ENCODE peak calls at places on chromosomes 5 and 9, in seven cellular contexts. Q is PC-9, H is ovary, X is left lung, Z is PC-3, G is IMR-90, F is tibial nerve. B is an unnamed sample.

GRCh38 chr5:8349855-8350254 is 480.9 kb downstream of the MTRR start:
- DNase-seq in Z (no peak), X (no peak), Q (no peak), H (no peak), F (no peak), G (no peak), B (no peak)

GRCh38 chr5:22938373-22938772 is 85.2 kb upstream of the CDH12 start:
- DNase-seq in H (no peak), Z (peak), G (no peak), F (no peak), X (no peak), Q (no peak), B (no peak)

GRCh38 chr5:5483350-5483749 is 60.9 kb downstream of the ICE1 start:
- DNase-seq in G (no peak), F (no peak), Q (no peak), X (no peak), Z (no peak), H (no peak), B (no peak)

GRCh38 chr9:1411826-1412225 is 361.7 kb downstream of the DMRT2 start:
- DNase-seq in X (no peak), H (no peak), F (no peak), Z (no peak), G (no peak), Q (no peak), B (no peak)

GRCh38 chr9:34974664-34975063 is 14.9 kb upstream of the DNAJB5 start:
- DNase-seq in F (no peak), Z (no peak), H (no peak), X (no peak), G (no peak), Q (no peak), B (no peak)

GRCh38 chr9:99345936-99346335 is 123.9 kb downstream of the SEC61B start:
- DNase-seq in Q (no peak), X (no peak), H (no peak), G (peak), Z (peak), F (no peak), B (no peak)

GRCh38 chr9:84966876-84967830 is 297.6 kb downstream of the NTRK2 start:
- DNase-seq in Z (no peak), X (no peak), Q (no peak), G (no peak), H (no peak), F (no peak), B (no peak)

GRCh38 chr9:132144708-132145365 is 17.0 kb upstream of the NTNG2 start:
- DNase-seq in F (no peak), G (peak), X (no peak), Z (peak), Q (no peak), H (no peak), B (no peak)

GRCh38 chr5:168162464-168162863 is 129.0 kb upstream of the WWC1 start:
- DNase-seq in Z (no peak), X (no peak), Q (no peak), H (no peak), G (no peak), F (no peak), B (no peak)

GRCh38 chr9:137460363-137461315 is 1.5 kb upstream of the NSMF start:
- DNase-seq in X (peak), H (peak), Q (no peak), Z (no peak), F (no peak), G (no peak), B (no peak)

GRCh38 chr9:137462396-137463193 is 3.5 kb upstream of the NSMF start:
- DNase-seq in Q (no peak), Z (no peak), H (peak), G (no peak), X (peak), F (no peak), B (no peak)

GRCh38 chr9:137461316-137461662 is 2.2 kb upstream of the NSMF start:
- DNase-seq in G (no peak), Q (no peak), Z (no peak), H (no peak), F (no peak), X (no peak), B (no peak)

GRCh38 chr9:137463194-137463930 is 4.2 kb upstream of the NSMF start:
- DNase-seq in Q (no peak), G (no peak), H (peak), F (no peak), Z (no peak), X (peak), B (no peak)

GRCh38 chr9:137461663-137462395 is 2.7 kb upstream of the NSMF start:
- DNase-seq in G (no peak), F (no peak), Q (no peak), Z (no peak), H (peak), X (peak), B (no peak)
- TF ChIP-seq CTCF in G (no peak), F (no peak), Q (no peak), Z (no peak), H (no peak), X (no peak), B (no peak)

GRCh38 chr5:122091942-122092600 is 14.0 kb upstream of the LOX start:
- DNase-seq in G (peak), F (no peak), Q (no peak), X (no peak), H (no peak), Z (peak), B (no peak)

GRCh38 chr5:122093861-122094650 is 16.0 kb upstream of the LOX start:
- DNase-seq in X (no peak), H (no peak), Z (no peak), F (no peak), Q (no peak), G (peak), B (no peak)

GRCh38 chr5:122089096-122089495 is 11.0 kb upstream of the LOX start:
- DNase-seq in G (no peak), H (no peak), Q (no peak), F (no peak), X (no peak), Z (no peak), B (no peak)

GRCh38 chr5:122093415-122093814 is 15.4 kb upstream of the LOX start:
- DNase-seq in G (peak), Q (no peak), X (no peak), H (no peak), F (no peak), Z (no peak), B (no peak)

GRCh38 chr5:122089614-122090013 is 11.6 kb upstream of the LOX start:
- DNase-seq in Q (no peak), X (no peak), F (no peak), G (peak), Z (no peak), H (no peak), B (no peak)
- H3K27ac ChIP-seq in Q (no peak), X (no peak), F (no peak), G (no peak), Z (no peak), H (no peak), B (no peak)

DNA sequence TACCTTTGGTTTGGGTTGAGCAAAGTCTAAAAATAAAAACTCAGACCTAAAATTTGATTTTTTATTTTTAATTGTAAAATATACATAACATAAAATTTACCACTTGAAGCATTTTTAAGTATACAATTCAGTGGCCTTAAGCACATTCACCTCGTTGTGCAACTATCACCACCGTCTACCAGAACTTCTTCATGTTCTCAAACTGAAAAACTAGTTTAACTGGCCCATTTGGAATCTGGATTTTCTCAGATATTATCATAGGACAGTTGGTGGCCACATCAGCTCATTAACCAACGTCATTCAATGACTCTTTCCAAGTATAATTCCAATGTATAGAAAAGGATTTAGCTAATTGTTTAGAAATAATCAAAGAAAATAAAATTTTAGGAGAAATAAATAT is 319.3 kb downstream of the TLE1 start:
- DNase-seq in F (no peak), Q (no peak), Z (peak), X (no peak), G (no peak), H (no peak), B (no peak)
- TF ChIP-seq CTCF in F (no peak), Q (no peak), Z (no peak), X (no peak), G (no peak), H (no peak), B (no peak)

GRCh38 chr5:176415240-176416122 is 858 bp downstream of the CLTB start:
- DNase-seq in Q (peak), H (peak), X (no peak), G (peak), F (no peak), Z (peak), B (no peak)
- H3K27ac ChIP-seq in Q (peak), H (peak), X (peak), G (peak), F (peak), Z (peak), B (peak)

GRCh38 chr5:137735531-137736284 is at the start of gene KLHL3:
- DNase-seq in F (no peak), Z (peak), X (peak), H (peak), Q (peak), G (peak), B (no peak)
- TF ChIP-seq CTCF in F (peak), Z (peak), X (no peak), H (no peak), Q (no peak), G (peak), B (no peak)

GRCh38 chr5:96264047-96264446 is 169.0 kb downstream of the PCSK1 start:
- DNase-seq in H (no peak), Z (no peak), Q (no peak), X (no peak), F (no peak), G (no peak), B (no peak)
- H3K27ac ChIP-seq in H (no peak), Z (no peak), Q (no peak), X (no peak), F (no peak), G (no peak), B (no peak)

DNA sequence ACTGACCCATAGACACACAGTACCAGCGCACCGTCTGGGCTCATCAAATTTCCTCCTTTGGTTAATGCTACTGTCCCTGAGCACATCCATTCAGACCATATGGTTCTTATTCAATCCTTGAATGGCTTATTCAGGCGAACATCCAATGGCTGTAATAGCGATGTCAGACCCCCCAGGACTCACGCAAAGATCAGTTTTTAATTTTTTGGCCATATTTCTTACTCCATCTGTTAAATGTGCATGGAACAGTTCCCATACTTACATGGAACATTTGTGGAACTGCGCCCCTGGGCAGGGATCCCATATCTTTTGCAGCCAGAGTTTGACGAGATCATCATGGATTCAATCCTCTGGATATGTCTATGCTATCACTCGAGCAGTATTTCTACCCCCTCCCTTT is 213.2 kb downstream of the ADAMTS6 start:
- DNase-seq in Q (no peak), H (no peak), G (no peak), Z (no peak), X (no peak), F (no peak), B (no peak)
- TF ChIP-seq CTCF in Q (no peak), H (no peak), G (no peak), Z (no peak), X (no peak), F (no peak), B (no peak)

DNA sequence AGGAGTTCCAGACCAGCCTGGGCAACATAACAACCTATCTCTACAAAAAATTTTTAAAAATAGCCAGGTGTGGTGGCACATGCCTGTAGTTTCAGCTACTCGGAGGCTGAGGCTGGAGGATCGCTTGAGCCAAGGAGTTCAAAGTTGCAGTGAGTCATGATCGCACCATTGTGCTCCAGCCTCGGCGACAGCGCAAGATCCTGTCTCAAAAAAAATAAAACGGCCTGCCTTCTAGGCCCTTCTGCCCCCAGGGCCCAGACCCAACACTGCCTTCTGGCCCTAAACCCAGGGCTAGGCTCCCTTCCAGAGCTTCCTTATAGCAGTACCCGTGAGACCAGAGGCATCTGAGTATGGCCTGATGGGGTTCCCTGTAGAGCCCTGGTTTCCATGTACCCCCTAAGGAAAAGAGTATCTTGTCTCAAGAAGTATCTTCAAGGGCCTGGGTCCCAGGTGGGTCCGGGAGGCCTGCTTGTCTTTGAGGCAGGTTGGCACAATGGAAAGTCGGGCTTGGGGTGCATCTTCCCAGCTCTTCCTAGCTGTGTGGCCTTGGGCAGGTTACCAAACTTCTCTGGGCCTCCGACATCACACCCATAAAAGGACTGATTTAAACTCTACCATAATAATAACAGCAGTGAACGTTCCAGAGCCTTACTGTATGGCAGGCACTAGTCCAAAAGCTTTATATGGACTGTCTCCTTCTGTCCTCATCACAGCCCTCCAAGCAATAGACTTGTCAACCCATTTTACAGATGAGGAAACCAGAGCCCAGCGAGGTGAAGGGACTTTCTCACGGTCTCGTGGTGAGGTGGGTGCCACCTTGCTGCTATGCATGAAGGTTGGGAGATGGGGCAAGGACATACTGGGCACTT is 9.7 kb downstream of the LRRC8A start:
- DNase-seq in X (no peak), Z (no peak), F (no peak), G (no peak), H (no peak), Q (no peak), B (no peak)
- H3K27ac ChIP-seq in X (peak), Z (peak), F (peak), G (peak), H (peak), Q (peak), B (peak)

GRCh38 chr5:72465601-72466563 is 41.3 kb downstream of the ZNF366 start:
- DNase-seq in X (no peak), Z (peak), G (peak), F (no peak), H (no peak), Q (no peak), B (no peak)

GRCh38 chr5:72468606-72469005 is 38.6 kb downstream of the ZNF366 start:
- DNase-seq in X (no peak), F (no peak), Q (no peak), H (no peak), Z (no peak), G (no peak), B (no peak)

GRCh38 chr5:72467421-72467820 is 39.8 kb downstream of the ZNF366 start:
- DNase-seq in G (no peak), Q (peak), X (no peak), F (no peak), Z (peak), H (no peak), B (no peak)

GRCh38 chr5:72470817-72471216 is 36.4 kb downstream of the ZNF366 start:
- DNase-seq in F (no peak), G (peak), H (no peak), Q (peak), X (no peak), Z (peak), B (no peak)

DNA sequence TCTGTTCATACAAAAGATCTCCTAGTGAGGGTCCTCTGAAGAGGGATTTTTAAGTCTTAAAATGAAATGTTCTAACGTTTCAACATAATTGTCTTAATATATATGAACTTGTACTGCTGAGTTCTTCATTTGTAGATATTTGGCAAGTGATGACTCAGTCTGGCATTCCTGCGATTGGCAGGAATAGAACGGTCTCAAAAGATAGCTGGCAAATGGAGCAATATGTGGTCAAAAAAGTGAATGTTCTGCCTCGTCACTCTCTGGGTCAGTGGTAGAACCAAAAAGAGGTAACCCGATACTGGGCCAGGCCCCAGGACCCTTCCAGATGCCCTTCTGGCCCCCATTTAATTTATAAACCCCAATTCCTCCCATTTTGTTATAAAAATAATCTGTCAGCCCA is 39.2 kb downstream of the ZNF366 start:
- DNase-seq in H (no peak), X (no peak), Q (peak), Z (peak), G (peak), F (no peak), B (no peak)
- TF ChIP-seq CTCF in H (no peak), X (no peak), Q (no peak), Z (no peak), G (no peak), F (no peak), B (no peak)

GRCh38 chr9:122234022-122234748 is 5.4 kb upstream of the LHX6 start:
- DNase-seq in Z (no peak), G (no peak), X (no peak), F (no peak), Q (no peak), H (no peak), B (no peak)

GRCh38 chr9:122244349-122244748 is 15.6 kb upstream of the LHX6 start:
- DNase-seq in H (no peak), X (no peak), Q (no peak), F (no peak), G (no peak), Z (no peak), B (no peak)

GRCh38 chr9:122236681-122237080 is 7.9 kb upstream of the LHX6 start:
- DNase-seq in G (peak), H (no peak), Z (no peak), Q (no peak), F (no peak), X (no peak), B (no peak)

GRCh38 chr9:122239722-122240121 is 11.0 kb upstream of the LHX6 start:
- DNase-seq in Q (no peak), Z (no peak), X (no peak), F (no peak), H (no peak), G (no peak), B (no peak)
- H3K27ac ChIP-seq in Q (no peak), Z (no peak), X (no peak), F (no peak), H (no peak), G (no peak), B (no peak)

B was measured in thoracic aorta.